ENCODE peak calls at places on chromosomes 11 and 22, in four cellular contexts. U is mammary epithelial cell, R is fibroblast of villous mesenchyme, V is HS-5. J is an unnamed sample.

GRCh38 chr11:47061429-47062178 is 115.1 kb downstream of the ARFGAP2 start:
- DNase-seq in U (no peak), R (no peak), V (no peak), J (no peak)

GRCh38 chr11:117037952-117038350 is 60.3 kb downstream of the SIK3 start:
- DNase-seq in U (no peak), R (no peak), V (no peak), J (no peak)

GRCh38 chr11:44071157-44071556 is 5.1 kb downstream of the ACCS start:
- DNase-seq in U (no peak), R (no peak), V (no peak), J (no peak)

GRCh38 chr22:49764151-49764581 is 63.5 kb downstream of the BRD1 start:
- DNase-seq in U (no peak), R (peak), V (no peak), J (no peak)

GRCh38 chr11:59186130-59186594 is 14.2 kb downstream of the DTX4 start:
- DNase-seq in U (peak), R (no peak), V (no peak), J (no peak)

GRCh38 chr11:72233773-72234513 is 9.4 kb downstream of the INPPL1 start:
- DNase-seq in U (no peak), R (no peak), V (no peak), J (no peak)

GRCh38 chr11:80103149-80103859 is 662.5 kb upstream of the TENM4 start:
- DNase-seq in U (peak), R (peak), V (peak), J (peak)

GRCh38 chr11:56843816-56844215 is 95.3 kb upstream of the OR9G4 start:
- DNase-seq in U (peak), R (no peak), V (no peak), J (no peak)

GRCh38 chr11:79052539-79052938 is 388.3 kb downstream of the TENM4 start:
- DNase-seq in U (no peak), R (no peak), V (no peak), J (no peak)

J was measured in GM04503.